ENCODE peak calls at places on chromosomes 3 and 15, in nine cellular contexts. One of them, this sample, is unnamed.

GRCh38 chr3:196942915-196943277 is 568 bp upstream of the NCBP2 start:
- DNase-seq in EL: no peak
- DNase-seq in HTR-8/SVneo: peak; percentile 10
- DNase-seq in GM12865: peak; percentile 52
- DNase-seq in cardiac fibroblast: peak; percentile 21
- DNase-seq in GM19239: no peak
- DNase-seq in stimulated activated CD4-positive, alpha-beta T cell treated with anti-CD3 and anti-CD28 coated beads, Interleukin-1b, Interleukin-23, amount 100 ng/mL, for 24 hours: no peak
- DNase-seq in NCI-H345: no peak
- DNase-seq in COR-L47: no peak
- DNase-seq in this sample: no peak

GRCh38 chr15:57897870-57898269 is 167.6 kb downstream of the ALDH1A2 start:
- DNase-seq in EL: no peak
- DNase-seq in HTR-8/SVneo: no peak
- DNase-seq in GM12865: no peak
- DNase-seq in cardiac fibroblast: peak; percentile 10
- DNase-seq in GM19239: no peak
- DNase-seq in stimulated activated CD4-positive, alpha-beta T cell treated with anti-CD3 and anti-CD28 coated beads, Interleukin-1b, Interleukin-23, amount 100 ng/mL, for 24 hours: no peak
- DNase-seq in NCI-H345: no peak
- DNase-seq in COR-L47: no peak
- DNase-seq in this sample: no peak

GRCh38 chr3:106160396-106160795 is 291.6 kb upstream of the CBLB start:
- DNase-seq in EL: no peak
- DNase-seq in HTR-8/SVneo: no peak
- DNase-seq in GM12865: no peak
- DNase-seq in cardiac fibroblast: no peak
- DNase-seq in GM19239: no peak
- DNase-seq in stimulated activated CD4-positive, alpha-beta T cell treated with anti-CD3 and anti-CD28 coated beads, Interleukin-1b, Interleukin-23, amount 100 ng/mL, for 24 hours: no peak
- DNase-seq in NCI-H345: no peak
- DNase-seq in COR-L47: no peak
- DNase-seq in this sample: no peak

GRCh38 chr15:33013827-33014445 is 180.6 kb downstream of the FMN1 start:
- DNase-seq in EL: peak; percentile 83
- DNase-seq in HTR-8/SVneo: peak; percentile 36
- DNase-seq in GM12865: no peak
- DNase-seq in cardiac fibroblast: peak; percentile 76
- DNase-seq in GM19239: no peak
- DNase-seq in stimulated activated CD4-positive, alpha-beta T cell treated with anti-CD3 and anti-CD28 coated beads, Interleukin-1b, Interleukin-23, amount 100 ng/mL, for 24 hours: no peak
- DNase-seq in NCI-H345: no peak
- DNase-seq in COR-L47: no peak
- DNase-seq in this sample: no peak

GRCh38 chr15:50330921-50331320 is 24.1 kb downstream of the GABPB1 start:
- DNase-seq in EL: no peak
- DNase-seq in HTR-8/SVneo: no peak
- DNase-seq in GM12865: peak; percentile 55
- DNase-seq in cardiac fibroblast: peak; percentile 59
- DNase-seq in GM19239: no peak
- DNase-seq in stimulated activated CD4-positive, alpha-beta T cell treated with anti-CD3 and anti-CD28 coated beads, Interleukin-1b, Interleukin-23, amount 100 ng/mL, for 24 hours: no peak
- DNase-seq in NCI-H345: no peak
- DNase-seq in COR-L47: no peak
- DNase-seq in this sample: peak; percentile 30

GRCh38 chr15:25693321-25694237 is 169.5 kb downstream of the ATP10A start:
- DNase-seq in EL: peak; percentile 17
- DNase-seq in HTR-8/SVneo: no peak
- DNase-seq in GM12865: peak; percentile 2
- DNase-seq in cardiac fibroblast: peak; percentile 43
- DNase-seq in GM19239: peak; percentile 27
- DNase-seq in stimulated activated CD4-positive, alpha-beta T cell treated with anti-CD3 and anti-CD28 coated beads, Interleukin-1b, Interleukin-23, amount 100 ng/mL, for 24 hours: peak; percentile 17
- DNase-seq in NCI-H345: no peak
- DNase-seq in COR-L47: no peak
- DNase-seq in this sample: no peak

GRCh38 chr3:132174500-132174899 is 139.7 kb upstream of the CPNE4 start:
- DNase-seq in EL: no peak
- DNase-seq in HTR-8/SVneo: no peak
- DNase-seq in GM12865: no peak
- DNase-seq in cardiac fibroblast: peak; percentile 18
- DNase-seq in GM19239: no peak
- DNase-seq in stimulated activated CD4-positive, alpha-beta T cell treated with anti-CD3 and anti-CD28 coated beads, Interleukin-1b, Interleukin-23, amount 100 ng/mL, for 24 hours: no peak
- DNase-seq in NCI-H345: no peak
- DNase-seq in COR-L47: no peak
- DNase-seq in this sample: no peak

GRCh38 chr3:162996368-162996767 is 1499.8 kb downstream of the OTOL1 start:
- DNase-seq in EL: no peak
- DNase-seq in HTR-8/SVneo: no peak
- DNase-seq in GM12865: no peak
- DNase-seq in cardiac fibroblast: no peak
- DNase-seq in GM19239: no peak
- DNase-seq in stimulated activated CD4-positive, alpha-beta T cell treated with anti-CD3 and anti-CD28 coated beads, Interleukin-1b, Interleukin-23, amount 100 ng/mL, for 24 hours: no peak
- DNase-seq in NCI-H345: no peak
- DNase-seq in COR-L47: no peak
- DNase-seq in this sample: no peak

GRCh38 chr3:78459751-78460150 is 1308.0 kb downstream of the ROBO1 start:
- DNase-seq in EL: no peak
- DNase-seq in HTR-8/SVneo: no peak
- DNase-seq in GM12865: no peak
- DNase-seq in cardiac fibroblast: no peak
- DNase-seq in GM19239: no peak
- DNase-seq in stimulated activated CD4-positive, alpha-beta T cell treated with anti-CD3 and anti-CD28 coated beads, Interleukin-1b, Interleukin-23, amount 100 ng/mL, for 24 hours: no peak
- DNase-seq in NCI-H345: no peak
- DNase-seq in COR-L47: no peak
- DNase-seq in this sample: no peak

GRCh38 chr3:140828585-140828984 is 113.1 kb upstream of the SLC25A36 start:
- DNase-seq in EL: no peak
- DNase-seq in HTR-8/SVneo: no peak
- DNase-seq in GM12865: no peak
- DNase-seq in cardiac fibroblast: no peak
- DNase-seq in GM19239: no peak
- DNase-seq in stimulated activated CD4-positive, alpha-beta T cell treated with anti-CD3 and anti-CD28 coated beads, Interleukin-1b, Interleukin-23, amount 100 ng/mL, for 24 hours: no peak
- DNase-seq in NCI-H345: no peak
- DNase-seq in COR-L47: no peak
- DNase-seq in this sample: no peak

GRCh38 chr15:90203922-90204321 is 2.8 kb downstream of the SEMA4B start:
- DNase-seq in EL: no peak
- DNase-seq in HTR-8/SVneo: no peak
- DNase-seq in GM12865: no peak
- DNase-seq in cardiac fibroblast: peak; percentile 44
- DNase-seq in GM19239: no peak
- DNase-seq in stimulated activated CD4-positive, alpha-beta T cell treated with anti-CD3 and anti-CD28 coated beads, Interleukin-1b, Interleukin-23, amount 100 ng/mL, for 24 hours: no peak
- DNase-seq in NCI-H345: peak; percentile 50
- DNase-seq in COR-L47: peak; percentile 87
- DNase-seq in this sample: no peak

GRCh38 chr15:43776718-43777292 is at the start of gene ELL3:
- DNase-seq in EL: peak; percentile 84
- DNase-seq in HTR-8/SVneo: peak; percentile 71
- DNase-seq in GM12865: peak; percentile 84
- DNase-seq in cardiac fibroblast: peak; percentile 72
- DNase-seq in GM19239: no peak
- DNase-seq in stimulated activated CD4-positive, alpha-beta T cell treated with anti-CD3 and anti-CD28 coated beads, Interleukin-1b, Interleukin-23, amount 100 ng/mL, for 24 hours: peak; percentile 49
- DNase-seq in NCI-H345: peak; percentile 87
- DNase-seq in COR-L47: peak; percentile 74
- DNase-seq in this sample: peak; percentile 72

GRCh38 chr15:99137111-99137546 is 32.2 kb downstream of the SYNM start:
- DNase-seq in EL: no peak
- DNase-seq in HTR-8/SVneo: no peak
- DNase-seq in GM12865: no peak
- DNase-seq in cardiac fibroblast: no peak
- DNase-seq in GM19239: no peak
- DNase-seq in stimulated activated CD4-positive, alpha-beta T cell treated with anti-CD3 and anti-CD28 coated beads, Interleukin-1b, Interleukin-23, amount 100 ng/mL, for 24 hours: no peak
- DNase-seq in NCI-H345: peak; percentile 92
- DNase-seq in COR-L47: peak; percentile 96
- DNase-seq in this sample: no peak

GRCh38 chr3:192481638-192482037 is 245.7 kb downstream of the FGF12 start:
- DNase-seq in EL: peak; percentile 68
- DNase-seq in HTR-8/SVneo: peak; percentile 26
- DNase-seq in GM12865: no peak
- DNase-seq in cardiac fibroblast: peak; percentile 91
- DNase-seq in GM19239: no peak
- DNase-seq in stimulated activated CD4-positive, alpha-beta T cell treated with anti-CD3 and anti-CD28 coated beads, Interleukin-1b, Interleukin-23, amount 100 ng/mL, for 24 hours: no peak
- DNase-seq in NCI-H345: no peak
- DNase-seq in COR-L47: no peak
- DNase-seq in this sample: no peak

GRCh38 chr15:64507293-64507802 is 47.0 kb downstream of the ZNF609 start:
- DNase-seq in EL: peak; percentile 46
- DNase-seq in HTR-8/SVneo: no peak
- DNase-seq in GM12865: peak; percentile 69
- DNase-seq in cardiac fibroblast: peak; percentile 73
- DNase-seq in GM19239: peak; percentile 36
- DNase-seq in stimulated activated CD4-positive, alpha-beta T cell treated with anti-CD3 and anti-CD28 coated beads, Interleukin-1b, Interleukin-23, amount 100 ng/mL, for 24 hours: peak; percentile 8
- DNase-seq in NCI-H345: no peak
- DNase-seq in COR-L47: no peak
- DNase-seq in this sample: peak; percentile 59

GRCh38 chr3:154181127-154181691 is 60.0 kb downstream of the ARHGEF26 start:
- DNase-seq in EL: no peak
- DNase-seq in HTR-8/SVneo: no peak
- DNase-seq in GM12865: no peak
- DNase-seq in cardiac fibroblast: no peak
- DNase-seq in GM19239: no peak
- DNase-seq in stimulated activated CD4-positive, alpha-beta T cell treated with anti-CD3 and anti-CD28 coated beads, Interleukin-1b, Interleukin-23, amount 100 ng/mL, for 24 hours: no peak
- DNase-seq in NCI-H345: peak; percentile 7
- DNase-seq in COR-L47: peak; percentile 54
- DNase-seq in this sample: no peak

GRCh38 chr15:40155270-40155910 is 5.5 kb upstream of the BUB1B start:
- DNase-seq in EL: no peak
- DNase-seq in HTR-8/SVneo: no peak
- DNase-seq in GM12865: peak; percentile 43
- DNase-seq in cardiac fibroblast: no peak
- DNase-seq in GM19239: no peak
- DNase-seq in stimulated activated CD4-positive, alpha-beta T cell treated with anti-CD3 and anti-CD28 coated beads, Interleukin-1b, Interleukin-23, amount 100 ng/mL, for 24 hours: no peak
- DNase-seq in NCI-H345: peak; percentile 90
- DNase-seq in COR-L47: peak; percentile 68
- DNase-seq in this sample: peak; percentile 30

GRCh38 chr3:145628211-145628610 is 532.8 kb downstream of the PLOD2 start:
- DNase-seq in EL: no peak
- DNase-seq in HTR-8/SVneo: no peak
- DNase-seq in GM12865: no peak
- DNase-seq in cardiac fibroblast: no peak
- DNase-seq in GM19239: no peak
- DNase-seq in stimulated activated CD4-positive, alpha-beta T cell treated with anti-CD3 and anti-CD28 coated beads, Interleukin-1b, Interleukin-23, amount 100 ng/mL, for 24 hours: no peak
- DNase-seq in NCI-H345: no peak
- DNase-seq in COR-L47: no peak
- DNase-seq in this sample: no peak

GRCh38 chr3:129195731-129196256 is 12.1 kb upstream of the CNBP start:
- DNase-seq in EL: peak; percentile 94
- DNase-seq in HTR-8/SVneo: peak; percentile 60
- DNase-seq in GM12865: no peak
- DNase-seq in cardiac fibroblast: peak; percentile 97
- DNase-seq in GM19239: no peak
- DNase-seq in stimulated activated CD4-positive, alpha-beta T cell treated with anti-CD3 and anti-CD28 coated beads, Interleukin-1b, Interleukin-23, amount 100 ng/mL, for 24 hours: no peak
- DNase-seq in NCI-H345: no peak
- DNase-seq in COR-L47: no peak
- DNase-seq in this sample: no peak

GRCh38 chr15:29278436-29279099 is 8.9 kb upstream of the NSMCE3 start:
- DNase-seq in EL: peak; percentile 95
- DNase-seq in HTR-8/SVneo: peak; percentile 22
- DNase-seq in GM12865: no peak
- DNase-seq in cardiac fibroblast: peak; percentile 55
- DNase-seq in GM19239: no peak
- DNase-seq in stimulated activated CD4-positive, alpha-beta T cell treated with anti-CD3 and anti-CD28 coated beads, Interleukin-1b, Interleukin-23, amount 100 ng/mL, for 24 hours: no peak
- DNase-seq in NCI-H345: no peak
- DNase-seq in COR-L47: no peak
- DNase-seq in this sample: no peak

GRCh38 chr3:14435175-14436011 is 33.0 kb downstream of the SLC6A6 start:
- DNase-seq in EL: no peak
- DNase-seq in HTR-8/SVneo: no peak
- DNase-seq in GM12865: no peak
- DNase-seq in cardiac fibroblast: peak; percentile 65
- DNase-seq in GM19239: no peak
- DNase-seq in stimulated activated CD4-positive, alpha-beta T cell treated with anti-CD3 and anti-CD28 coated beads, Interleukin-1b, Interleukin-23, amount 100 ng/mL, for 24 hours: no peak
- DNase-seq in NCI-H345: no peak
- DNase-seq in COR-L47: no peak
- DNase-seq in this sample: no peak

GRCh38 chr3:133124511-133124910 is 86.3 kb downstream of the TMEM108 start:
- DNase-seq in EL: no peak
- DNase-seq in HTR-8/SVneo: no peak
- DNase-seq in GM12865: no peak
- DNase-seq in cardiac fibroblast: no peak
- DNase-seq in GM19239: no peak
- DNase-seq in stimulated activated CD4-positive, alpha-beta T cell treated with anti-CD3 and anti-CD28 coated beads, Interleukin-1b, Interleukin-23, amount 100 ng/mL, for 24 hours: no peak
- DNase-seq in NCI-H345: no peak
- DNase-seq in COR-L47: no peak
- DNase-seq in this sample: no peak

GRCh38 chr15:54580643-54581042 is 602.4 kb downstream of the UNC13C start:
- DNase-seq in EL: no peak
- DNase-seq in HTR-8/SVneo: no peak
- DNase-seq in GM12865: no peak
- DNase-seq in cardiac fibroblast: no peak
- DNase-seq in GM19239: no peak
- DNase-seq in stimulated activated CD4-positive, alpha-beta T cell treated with anti-CD3 and anti-CD28 coated beads, Interleukin-1b, Interleukin-23, amount 100 ng/mL, for 24 hours: no peak
- DNase-seq in NCI-H345: no peak
- DNase-seq in COR-L47: no peak
- DNase-seq in this sample: no peak

GRCh38 chr3:43638594-43639447 is 17.0 kb upstream of the ANO10 start:
- DNase-seq in EL: peak; percentile 63
- DNase-seq in HTR-8/SVneo: peak; percentile 24
- DNase-seq in GM12865: peak; percentile 45
- DNase-seq in cardiac fibroblast: peak; percentile 25
- DNase-seq in GM19239: no peak
- DNase-seq in stimulated activated CD4-positive, alpha-beta T cell treated with anti-CD3 and anti-CD28 coated beads, Interleukin-1b, Interleukin-23, amount 100 ng/mL, for 24 hours: peak; percentile 15
- DNase-seq in NCI-H345: no peak
- DNase-seq in COR-L47: no peak
- DNase-seq in this sample: peak; percentile 31